ENCODE peak calls at places on chromosome 17, in nine cellular contexts. X is H9, D is head of caudate nucleus, U is iPS-NIHi11, T is MV-4-11, Q is M059J, V is T-helper 1 cell, Y is progenitor cell of endocrine pancreas, P is EH. O is an unnamed sample.

GRCh38 chr17:73166731-73167581 is 2.1 kb downstream of the SSTR2 start:
- DNase-seq in X (no peak), D (no peak), U (no peak), T (peak; percentile 85), Q (no peak), V (no peak), Y (no peak), P (no peak), O (peak; percentile 17)

GRCh38 chr17:55038291-55038690 is 69.7 kb downstream of the STXBP4 start:
- DNase-seq in X (no peak), D (no peak), U (no peak), T (no peak), Q (peak; percentile 7), V (no peak), Y (no peak), P (peak; percentile 5), O (no peak)

GRCh38 chr17:33671493-33671892 is 378.4 kb upstream of the ASIC2 start:
- DNase-seq in X (no peak), D (no peak), U (no peak), T (no peak), Q (no peak), V (no peak), Y (no peak), P (no peak), O (no peak)

GRCh38 chr17:61723183-61723582 is 132.2 kb upstream of the NACA2 start:
- DNase-seq in X (no peak), D (no peak), U (no peak), T (no peak), Q (no peak), V (no peak), Y (no peak), P (no peak), O (no peak)

GRCh38 chr17:65154770-65155589 is 17.8 kb downstream of the RGS9 start:
- DNase-seq in X (no peak), D (no peak), U (no peak), T (peak; percentile 94), Q (peak; percentile 67), V (no peak), Y (no peak), P (peak; percentile 39), O (peak; percentile 66)

GRCh38 chr17:51118330-51119195 is 2.1 kb downstream of the SPAG9 start:
- DNase-seq in X (no peak), D (no peak), U (no peak), T (no peak), Q (no peak), V (no peak), Y (no peak), P (no peak), O (peak; percentile 84)

GRCh38 chr17:51486885-51487520 is 226.7 kb downstream of the UTP18 start:
- DNase-seq in X (no peak), D (no peak), U (no peak), T (no peak), Q (no peak), V (no peak), Y (no peak), P (no peak), O (no peak)

GRCh38 chr17:81057079-81057730 is 22.3 kb downstream of the BAIAP2 start:
- DNase-seq in X (no peak), D (peak; percentile 75), U (peak; percentile 66), T (peak; percentile 1), Q (no peak), V (no peak), Y (no peak), P (peak; percentile 28), O (no peak)

GRCh38 chr17:4215882-4216411 is 47.8 kb downstream of the ANKFY1 start:
- DNase-seq in X (no peak), D (no peak), U (no peak), T (no peak), Q (no peak), V (no peak), Y (no peak), P (no peak), O (peak; percentile 33)

GRCh38 chr17:40341808-40342574 is 22.5 kb downstream of the GJD3 start:
- DNase-seq in X (peak; percentile 65), D (peak; percentile 65), U (peak; percentile 86), T (no peak), Q (peak; percentile 67), V (no peak), Y (peak; percentile 74), P (peak; percentile 72), O (no peak)

GRCh38 chr17:36030949-36031348 is 13.2 kb upstream of the CCL23 start:
- DNase-seq in X (no peak), D (no peak), U (no peak), T (peak; percentile 25), Q (no peak), V (no peak), Y (no peak), P (no peak), O (no peak)

O was measured in NAMALWA.